ENCODE peak calls at places on chromosomes 1 and 21, in nine cellular contexts. One of them, this sample, is unnamed. For H3K36me3, the result is how much of the 10 kb centered on the place peaks cover.

GRCh38 chr1:235074335-235075120 is 54.1 kb downstream of the TOMM20 start:
- DNase-seq in stomach: peak
- DNase-seq in mesenchymal stem cell: peak
- DNase-seq in tibial nerve: no peak
- DNase-seq in uterus: peak
- DNase-seq in lung: no peak
- DNase-seq in mucosa of descending colon: peak
- DNase-seq in left lung: no peak
- DNase-seq in astrocyte: peak
- DNase-seq in this sample: peak

GRCh38 chr21:40227111-40227510 is 359.9 kb downstream of the PCP4 start:
- DNase-seq in stomach: no peak
- DNase-seq in mesenchymal stem cell: no peak
- DNase-seq in tibial nerve: no peak
- DNase-seq in uterus: no peak
- DNase-seq in lung: no peak
- DNase-seq in mucosa of descending colon: no peak
- DNase-seq in left lung: no peak
- DNase-seq in astrocyte: no peak
- DNase-seq in this sample: no peak

GRCh38 chr1:66207484-66207883 is 326.5 kb upstream of the SGIP1 start:
- DNase-seq in stomach: no peak
- DNase-seq in mesenchymal stem cell: peak
- DNase-seq in tibial nerve: no peak
- DNase-seq in uterus: no peak
- DNase-seq in lung: no peak
- DNase-seq in mucosa of descending colon: no peak
- DNase-seq in left lung: no peak
- DNase-seq in astrocyte: peak
- DNase-seq in this sample: no peak

GRCh38 chr1:181919729-181919991 is 141.9 kb downstream of the ZNF648 start:
- DNase-seq in stomach: no peak
- DNase-seq in mesenchymal stem cell: no peak
- DNase-seq in tibial nerve: no peak
- DNase-seq in uterus: no peak
- DNase-seq in lung: no peak
- DNase-seq in mucosa of descending colon: no peak
- DNase-seq in left lung: no peak
- DNase-seq in astrocyte: no peak
- DNase-seq in this sample: no peak

GRCh38 chr1:41318135-41318534 is 43.1 kb upstream of the FOXO6 start:
- DNase-seq in stomach: no peak
- DNase-seq in mesenchymal stem cell: no peak
- DNase-seq in tibial nerve: no peak
- DNase-seq in uterus: no peak
- DNase-seq in lung: no peak
- DNase-seq in mucosa of descending colon: no peak
- DNase-seq in left lung: no peak
- DNase-seq in astrocyte: no peak
- DNase-seq in this sample: no peak

GRCh38 chr1:15523104-15523921 is 702 bp downstream of the CASP9 start:
- DNase-seq in stomach: peak
- DNase-seq in mesenchymal stem cell: no peak
- DNase-seq in tibial nerve: no peak
- DNase-seq in uterus: no peak
- DNase-seq in lung: no peak
- DNase-seq in mucosa of descending colon: no peak
- DNase-seq in left lung: no peak
- DNase-seq in astrocyte: peak
- DNase-seq in this sample: no peak

GRCh38 chr21:45309069-45309521 is 21.4 kb upstream of the POFUT2 start:
- DNase-seq in stomach: peak
- DNase-seq in mesenchymal stem cell: peak
- DNase-seq in tibial nerve: no peak
- DNase-seq in uterus: peak
- DNase-seq in lung: no peak
- DNase-seq in mucosa of descending colon: peak
- DNase-seq in left lung: peak
- DNase-seq in astrocyte: no peak
- DNase-seq in this sample: no peak

GRCh38 chr1:231211005-231211857 is 29.8 kb upstream of the GNPAT start:
- DNase-seq in stomach: peak
- DNase-seq in mesenchymal stem cell: peak
- DNase-seq in tibial nerve: peak
- DNase-seq in uterus: peak
- DNase-seq in lung: peak
- DNase-seq in mucosa of descending colon: peak
- DNase-seq in left lung: peak
- DNase-seq in astrocyte: no peak
- DNase-seq in this sample: peak

GRCh38 chr1:37663426-37664000 is 28.8 kb upstream of the CDCA8 start:
- DNase-seq in stomach: no peak
- DNase-seq in mesenchymal stem cell: peak
- DNase-seq in tibial nerve: no peak
- DNase-seq in uterus: no peak
- DNase-seq in lung: no peak
- DNase-seq in mucosa of descending colon: no peak
- DNase-seq in left lung: no peak
- DNase-seq in astrocyte: no peak
- DNase-seq in this sample: no peak

DNA sequence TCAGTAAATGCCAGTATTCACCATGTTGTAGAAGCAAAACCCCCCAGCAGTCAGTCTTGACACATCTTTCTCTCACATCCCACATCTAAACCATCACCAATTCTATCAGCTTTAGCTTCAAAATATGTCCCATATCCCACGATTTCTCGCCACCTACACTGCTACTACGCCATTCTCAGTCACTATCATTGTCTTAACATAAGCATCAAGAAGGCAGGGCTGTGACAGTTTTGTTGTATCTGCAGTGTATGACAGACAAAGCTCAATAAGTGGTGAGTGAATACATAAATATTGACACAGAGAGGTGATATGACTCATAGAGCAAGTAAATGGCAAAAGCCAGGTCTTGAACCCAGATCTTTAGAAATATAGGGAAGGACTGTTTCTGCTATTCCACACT is 59.9 kb downstream of the JAK1 start:
- DNase-seq in stomach: no peak
- DNase-seq in mesenchymal stem cell: peak
- DNase-seq in tibial nerve: no peak
- DNase-seq in uterus: no peak
- DNase-seq in lung: no peak
- DNase-seq in mucosa of descending colon: no peak
- DNase-seq in left lung: no peak
- DNase-seq in astrocyte: no peak
- DNase-seq in this sample: no peak
- H3K4me3 ChIP-seq in stomach: no peak
- H3K4me3 ChIP-seq in mesenchymal stem cell: no peak
- H3K4me3 ChIP-seq in tibial nerve: no peak
- H3K4me3 ChIP-seq in uterus: no peak
- H3K4me3 ChIP-seq in lung: no peak
- H3K4me3 ChIP-seq in mucosa of descending colon: no peak
- H3K4me3 ChIP-seq in left lung: no peak
- H3K4me3 ChIP-seq in astrocyte: no peak
- H3K4me3 ChIP-seq in this sample: no peak

GRCh38 chr1:205716371-205717132 is 33.4 kb downstream of the NUCKS1 start:
- DNase-seq in stomach: no peak
- DNase-seq in mesenchymal stem cell: no peak
- DNase-seq in tibial nerve: no peak
- DNase-seq in uterus: no peak
- DNase-seq in lung: no peak
- DNase-seq in mucosa of descending colon: no peak
- DNase-seq in left lung: no peak
- DNase-seq in astrocyte: no peak
- DNase-seq in this sample: no peak
- H3K36me3 ChIP-seq in stomach: under half
- H3K36me3 ChIP-seq in mesenchymal stem cell: half or more
- H3K36me3 ChIP-seq in tibial nerve: under half
- H3K36me3 ChIP-seq in uterus: under half
- H3K36me3 ChIP-seq in lung: under half
- H3K36me3 ChIP-seq in mucosa of descending colon: under half
- H3K36me3 ChIP-seq in left lung: under half
- H3K36me3 ChIP-seq in astrocyte: half or more
- H3K36me3 ChIP-seq in this sample: under half

GRCh38 chr21:18373631-18374030 is 30.0 kb downstream of the TMPRSS15 start:
- DNase-seq in stomach: no peak
- DNase-seq in mesenchymal stem cell: peak
- DNase-seq in tibial nerve: no peak
- DNase-seq in uterus: no peak
- DNase-seq in lung: no peak
- DNase-seq in mucosa of descending colon: no peak
- DNase-seq in left lung: no peak
- DNase-seq in astrocyte: peak
- DNase-seq in this sample: no peak

GRCh38 chr21:18370292-18370691 is 33.3 kb downstream of the TMPRSS15 start:
- DNase-seq in stomach: no peak
- DNase-seq in mesenchymal stem cell: no peak
- DNase-seq in tibial nerve: no peak
- DNase-seq in uterus: no peak
- DNase-seq in lung: no peak
- DNase-seq in mucosa of descending colon: no peak
- DNase-seq in left lung: no peak
- DNase-seq in astrocyte: no peak
- DNase-seq in this sample: no peak

GRCh38 chr21:18368193-18368592 is 35.4 kb downstream of the TMPRSS15 start:
- DNase-seq in stomach: no peak
- DNase-seq in mesenchymal stem cell: no peak
- DNase-seq in tibial nerve: no peak
- DNase-seq in uterus: no peak
- DNase-seq in lung: no peak
- DNase-seq in mucosa of descending colon: no peak
- DNase-seq in left lung: no peak
- DNase-seq in astrocyte: no peak
- DNase-seq in this sample: no peak

DNA sequence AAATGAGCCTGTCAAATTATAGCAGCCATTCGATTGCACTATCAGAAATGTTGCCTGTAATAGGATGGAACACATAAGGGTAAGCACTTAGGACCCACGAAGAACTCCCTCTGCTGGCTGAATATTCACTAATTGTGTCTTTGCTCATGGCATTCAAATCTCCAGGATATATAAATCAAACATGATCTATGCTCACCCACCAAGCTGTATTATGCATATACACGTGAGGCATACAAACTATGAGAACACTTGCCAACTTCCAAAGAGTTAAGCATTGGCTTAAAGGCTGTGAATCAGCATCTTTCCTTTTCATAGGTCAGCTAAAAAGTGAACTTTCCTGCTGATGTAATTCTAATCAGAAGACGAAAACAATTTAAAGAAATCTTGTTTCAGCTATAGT is 34.5 kb downstream of the TMPRSS15 start:
- DNase-seq in stomach: no peak
- DNase-seq in mesenchymal stem cell: peak
- DNase-seq in tibial nerve: no peak
- DNase-seq in uterus: no peak
- DNase-seq in lung: no peak
- DNase-seq in mucosa of descending colon: no peak
- DNase-seq in left lung: no peak
- DNase-seq in astrocyte: no peak
- DNase-seq in this sample: no peak
- H3K4me3 ChIP-seq in stomach: no peak
- H3K4me3 ChIP-seq in mesenchymal stem cell: no peak
- H3K4me3 ChIP-seq in tibial nerve: no peak
- H3K4me3 ChIP-seq in uterus: no peak
- H3K4me3 ChIP-seq in lung: no peak
- H3K4me3 ChIP-seq in mucosa of descending colon: no peak
- H3K4me3 ChIP-seq in left lung: no peak
- H3K4me3 ChIP-seq in astrocyte: no peak
- H3K4me3 ChIP-seq in this sample: no peak

DNA sequence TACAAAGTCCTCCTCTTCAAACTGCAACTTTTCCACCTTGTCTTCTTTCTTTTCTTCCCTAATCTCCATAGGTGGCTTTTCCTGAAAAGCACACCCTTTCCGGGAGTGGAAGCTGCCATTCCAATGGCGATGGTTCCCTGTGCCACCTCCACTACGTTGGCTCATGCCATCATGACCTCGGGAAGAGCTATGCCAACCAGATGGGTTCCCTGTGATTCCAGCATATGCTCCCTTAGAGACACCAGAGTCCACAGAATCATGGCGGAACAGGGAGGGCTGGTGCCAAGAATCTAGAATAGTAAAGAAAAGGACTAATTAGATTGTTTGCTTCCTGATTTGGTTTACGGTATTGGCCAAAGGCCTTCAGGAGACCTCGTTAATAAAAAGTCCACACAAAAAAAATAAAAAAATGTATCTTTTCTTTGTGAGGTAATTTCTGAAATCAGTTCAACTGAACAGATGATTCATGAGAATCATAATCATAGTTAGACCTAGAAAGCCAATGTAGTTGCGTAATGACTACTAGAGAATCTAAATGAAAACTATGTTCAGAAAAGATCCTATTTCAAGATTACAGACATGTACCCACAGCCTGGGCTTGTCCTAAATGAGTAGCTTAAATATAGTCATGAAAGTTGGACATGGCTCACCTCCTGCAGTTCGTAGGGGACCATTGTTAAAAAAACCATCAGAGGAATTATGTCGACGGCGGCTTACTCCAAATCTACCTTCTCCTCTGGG is 30.9 kb upstream of the CCDC17 start:
- DNase-seq in stomach: no peak
- DNase-seq in mesenchymal stem cell: no peak
- DNase-seq in tibial nerve: no peak
- DNase-seq in uterus: no peak
- DNase-seq in lung: no peak
- DNase-seq in mucosa of descending colon: no peak
- DNase-seq in left lung: no peak
- DNase-seq in astrocyte: no peak
- DNase-seq in this sample: peak
- H3K36me3 ChIP-seq in stomach: half or more
- H3K36me3 ChIP-seq in mesenchymal stem cell: half or more
- H3K36me3 ChIP-seq in tibial nerve: under half
- H3K36me3 ChIP-seq in uterus: under half
- H3K36me3 ChIP-seq in lung: under half
- H3K36me3 ChIP-seq in mucosa of descending colon: under half
- H3K36me3 ChIP-seq in left lung: under half
- H3K36me3 ChIP-seq in astrocyte: half or more
- H3K36me3 ChIP-seq in this sample: half or more